ENCODE peak calls at places on chromosomes 7 and 10, in seven cellular contexts. One of them, this sample, is unnamed.

GRCh38 chr7:24967696-24968095 is 12.3 kb downstream of the OSBPL3 start:
- DNase-seq in activated T-helper 9 cell treated with anti-CD3 and anti-CD28 coated beads, Interleukin-2, amount 50 U/mL, for 16 hours: no peak
- DNase-seq in stimulated activated CD4-positive, alpha-beta T cell treated with anti-CD3 and anti-CD28 coated beads, Interleukin-2, amount 100 ng/mL, for 24 hours: no peak
- DNase-seq in PC-9: no peak
- DNase-seq in HS-27A: no peak
- DNase-seq in NCI-H1105 treated with DMSO at 0.1 percent for 48 hours: no peak
- DNase-seq in NCI-H1048: no peak
- DNase-seq in this sample: no peak

GRCh38 chr7:51085034-51085692 is 231.4 kb downstream of the COBL start:
- DNase-seq in activated T-helper 9 cell treated with anti-CD3 and anti-CD28 coated beads, Interleukin-2, amount 50 U/mL, for 16 hours: no peak
- DNase-seq in stimulated activated CD4-positive, alpha-beta T cell treated with anti-CD3 and anti-CD28 coated beads, Interleukin-2, amount 100 ng/mL, for 24 hours: no peak
- DNase-seq in PC-9: no peak
- DNase-seq in HS-27A: no peak
- DNase-seq in NCI-H1105 treated with DMSO at 0.1 percent for 48 hours: no peak
- DNase-seq in NCI-H1048: no peak
- DNase-seq in this sample: no peak

GRCh38 chr10:100814751-100815474 is 69.5 kb downstream of the PAX2 start:
- DNase-seq in activated T-helper 9 cell treated with anti-CD3 and anti-CD28 coated beads, Interleukin-2, amount 50 U/mL, for 16 hours: no peak
- DNase-seq in stimulated activated CD4-positive, alpha-beta T cell treated with anti-CD3 and anti-CD28 coated beads, Interleukin-2, amount 100 ng/mL, for 24 hours: no peak
- DNase-seq in PC-9: no peak
- DNase-seq in HS-27A: no peak
- DNase-seq in NCI-H1105 treated with DMSO at 0.1 percent for 48 hours: no peak
- DNase-seq in NCI-H1048: no peak
- DNase-seq in this sample: no peak

GRCh38 chr7:28672397-28672797 is 260.1 kb downstream of the CREB5 start:
- DNase-seq in activated T-helper 9 cell treated with anti-CD3 and anti-CD28 coated beads, Interleukin-2, amount 50 U/mL, for 16 hours: no peak
- DNase-seq in stimulated activated CD4-positive, alpha-beta T cell treated with anti-CD3 and anti-CD28 coated beads, Interleukin-2, amount 100 ng/mL, for 24 hours: no peak
- DNase-seq in PC-9: no peak
- DNase-seq in HS-27A: no peak
- DNase-seq in NCI-H1105 treated with DMSO at 0.1 percent for 48 hours: no peak
- DNase-seq in NCI-H1048: no peak
- DNase-seq in this sample: no peak

GRCh38 chr10:113409147-113409546 is 143.7 kb upstream of the HABP2 start:
- DNase-seq in activated T-helper 9 cell treated with anti-CD3 and anti-CD28 coated beads, Interleukin-2, amount 50 U/mL, for 16 hours: no peak
- DNase-seq in stimulated activated CD4-positive, alpha-beta T cell treated with anti-CD3 and anti-CD28 coated beads, Interleukin-2, amount 100 ng/mL, for 24 hours: no peak
- DNase-seq in PC-9: no peak
- DNase-seq in HS-27A: no peak
- DNase-seq in NCI-H1105 treated with DMSO at 0.1 percent for 48 hours: no peak
- DNase-seq in NCI-H1048: no peak
- DNase-seq in this sample: no peak

GRCh38 chr7:135117096-135117495 is 30.8 kb upstream of the TMEM140 start:
- DNase-seq in activated T-helper 9 cell treated with anti-CD3 and anti-CD28 coated beads, Interleukin-2, amount 50 U/mL, for 16 hours: no peak
- DNase-seq in stimulated activated CD4-positive, alpha-beta T cell treated with anti-CD3 and anti-CD28 coated beads, Interleukin-2, amount 100 ng/mL, for 24 hours: no peak
- DNase-seq in PC-9: no peak
- DNase-seq in HS-27A: no peak
- DNase-seq in NCI-H1105 treated with DMSO at 0.1 percent for 48 hours: no peak
- DNase-seq in NCI-H1048: peak; percentile 33
- DNase-seq in this sample: no peak

GRCh38 chr10:77637986-77638765 is 568 bp upstream of the KCNMA1 start:
- DNase-seq in activated T-helper 9 cell treated with anti-CD3 and anti-CD28 coated beads, Interleukin-2, amount 50 U/mL, for 16 hours: no peak
- DNase-seq in stimulated activated CD4-positive, alpha-beta T cell treated with anti-CD3 and anti-CD28 coated beads, Interleukin-2, amount 100 ng/mL, for 24 hours: no peak
- DNase-seq in PC-9: no peak
- DNase-seq in HS-27A: no peak
- DNase-seq in NCI-H1105 treated with DMSO at 0.1 percent for 48 hours: peak; percentile 38
- DNase-seq in NCI-H1048: no peak
- DNase-seq in this sample: no peak

GRCh38 chr10:81920213-81920829 is 45.3 kb downstream of the NRG3 start:
- DNase-seq in activated T-helper 9 cell treated with anti-CD3 and anti-CD28 coated beads, Interleukin-2, amount 50 U/mL, for 16 hours: no peak
- DNase-seq in stimulated activated CD4-positive, alpha-beta T cell treated with anti-CD3 and anti-CD28 coated beads, Interleukin-2, amount 100 ng/mL, for 24 hours: no peak
- DNase-seq in PC-9: peak; percentile 4
- DNase-seq in HS-27A: no peak
- DNase-seq in NCI-H1105 treated with DMSO at 0.1 percent for 48 hours: no peak
- DNase-seq in NCI-H1048: no peak
- DNase-seq in this sample: no peak

GRCh38 chr10:4351723-4352565 is 474.1 kb upstream of the AKR1E2 start:
- DNase-seq in activated T-helper 9 cell treated with anti-CD3 and anti-CD28 coated beads, Interleukin-2, amount 50 U/mL, for 16 hours: no peak
- DNase-seq in stimulated activated CD4-positive, alpha-beta T cell treated with anti-CD3 and anti-CD28 coated beads, Interleukin-2, amount 100 ng/mL, for 24 hours: no peak
- DNase-seq in PC-9: no peak
- DNase-seq in HS-27A: no peak
- DNase-seq in NCI-H1105 treated with DMSO at 0.1 percent for 48 hours: no peak
- DNase-seq in NCI-H1048: no peak
- DNase-seq in this sample: no peak

GRCh38 chr7:74051629-74052410 is 23.8 kb downstream of the ELN start:
- DNase-seq in activated T-helper 9 cell treated with anti-CD3 and anti-CD28 coated beads, Interleukin-2, amount 50 U/mL, for 16 hours: no peak
- DNase-seq in stimulated activated CD4-positive, alpha-beta T cell treated with anti-CD3 and anti-CD28 coated beads, Interleukin-2, amount 100 ng/mL, for 24 hours: no peak
- DNase-seq in PC-9: peak; percentile 78
- DNase-seq in HS-27A: peak; percentile 23
- DNase-seq in NCI-H1105 treated with DMSO at 0.1 percent for 48 hours: peak; percentile 43
- DNase-seq in NCI-H1048: no peak
- DNase-seq in this sample: no peak

GRCh38 chr7:128123291-128124037 is 92.2 kb upstream of the LRRC4 start:
- DNase-seq in activated T-helper 9 cell treated with anti-CD3 and anti-CD28 coated beads, Interleukin-2, amount 50 U/mL, for 16 hours: no peak
- DNase-seq in stimulated activated CD4-positive, alpha-beta T cell treated with anti-CD3 and anti-CD28 coated beads, Interleukin-2, amount 100 ng/mL, for 24 hours: no peak
- DNase-seq in PC-9: no peak
- DNase-seq in HS-27A: no peak
- DNase-seq in NCI-H1105 treated with DMSO at 0.1 percent for 48 hours: no peak
- DNase-seq in NCI-H1048: no peak
- DNase-seq in this sample: no peak

GRCh38 chr10:95423327-95424005 is 132.7 kb upstream of the PDLIM1 start:
- DNase-seq in activated T-helper 9 cell treated with anti-CD3 and anti-CD28 coated beads, Interleukin-2, amount 50 U/mL, for 16 hours: no peak
- DNase-seq in stimulated activated CD4-positive, alpha-beta T cell treated with anti-CD3 and anti-CD28 coated beads, Interleukin-2, amount 100 ng/mL, for 24 hours: no peak
- DNase-seq in PC-9: no peak
- DNase-seq in HS-27A: no peak
- DNase-seq in NCI-H1105 treated with DMSO at 0.1 percent for 48 hours: no peak
- DNase-seq in NCI-H1048: no peak
- DNase-seq in this sample: no peak

GRCh38 chr7:13908667-13909382 is 80.6 kb downstream of the ETV1 start:
- DNase-seq in activated T-helper 9 cell treated with anti-CD3 and anti-CD28 coated beads, Interleukin-2, amount 50 U/mL, for 16 hours: no peak
- DNase-seq in stimulated activated CD4-positive, alpha-beta T cell treated with anti-CD3 and anti-CD28 coated beads, Interleukin-2, amount 100 ng/mL, for 24 hours: no peak
- DNase-seq in PC-9: no peak
- DNase-seq in HS-27A: no peak
- DNase-seq in NCI-H1105 treated with DMSO at 0.1 percent for 48 hours: peak; percentile 16
- DNase-seq in NCI-H1048: no peak
- DNase-seq in this sample: no peak

GRCh38 chr7:80905334-80905733 is 13.5 kb downstream of the SEMA3C start:
- DNase-seq in activated T-helper 9 cell treated with anti-CD3 and anti-CD28 coated beads, Interleukin-2, amount 50 U/mL, for 16 hours: no peak
- DNase-seq in stimulated activated CD4-positive, alpha-beta T cell treated with anti-CD3 and anti-CD28 coated beads, Interleukin-2, amount 100 ng/mL, for 24 hours: no peak
- DNase-seq in PC-9: no peak
- DNase-seq in HS-27A: no peak
- DNase-seq in NCI-H1105 treated with DMSO at 0.1 percent for 48 hours: no peak
- DNase-seq in NCI-H1048: no peak
- DNase-seq in this sample: no peak

GRCh38 chr7:28483868-28484267 is 71.5 kb downstream of the CREB5 start:
- DNase-seq in activated T-helper 9 cell treated with anti-CD3 and anti-CD28 coated beads, Interleukin-2, amount 50 U/mL, for 16 hours: no peak
- DNase-seq in stimulated activated CD4-positive, alpha-beta T cell treated with anti-CD3 and anti-CD28 coated beads, Interleukin-2, amount 100 ng/mL, for 24 hours: no peak
- DNase-seq in PC-9: no peak
- DNase-seq in HS-27A: peak; percentile 48
- DNase-seq in NCI-H1105 treated with DMSO at 0.1 percent for 48 hours: peak; percentile 19
- DNase-seq in NCI-H1048: no peak
- DNase-seq in this sample: no peak

GRCh38 chr10:103442031-103442461 is 10.1 kb downstream of the CALHM2 start:
- DNase-seq in activated T-helper 9 cell treated with anti-CD3 and anti-CD28 coated beads, Interleukin-2, amount 50 U/mL, for 16 hours: no peak
- DNase-seq in stimulated activated CD4-positive, alpha-beta T cell treated with anti-CD3 and anti-CD28 coated beads, Interleukin-2, amount 100 ng/mL, for 24 hours: no peak
- DNase-seq in PC-9: no peak
- DNase-seq in HS-27A: no peak
- DNase-seq in NCI-H1105 treated with DMSO at 0.1 percent for 48 hours: no peak
- DNase-seq in NCI-H1048: no peak
- DNase-seq in this sample: no peak

GRCh38 chr10:114323023-114323422 is 81.3 kb downstream of the AFAP1L2 start:
- DNase-seq in activated T-helper 9 cell treated with anti-CD3 and anti-CD28 coated beads, Interleukin-2, amount 50 U/mL, for 16 hours: no peak
- DNase-seq in stimulated activated CD4-positive, alpha-beta T cell treated with anti-CD3 and anti-CD28 coated beads, Interleukin-2, amount 100 ng/mL, for 24 hours: no peak
- DNase-seq in PC-9: no peak
- DNase-seq in HS-27A: no peak
- DNase-seq in NCI-H1105 treated with DMSO at 0.1 percent for 48 hours: no peak
- DNase-seq in NCI-H1048: no peak
- DNase-seq in this sample: no peak

GRCh38 chr10:50347394-50347802 is 96.1 kb upstream of the ASAH2 start:
- DNase-seq in activated T-helper 9 cell treated with anti-CD3 and anti-CD28 coated beads, Interleukin-2, amount 50 U/mL, for 16 hours: no peak
- DNase-seq in stimulated activated CD4-positive, alpha-beta T cell treated with anti-CD3 and anti-CD28 coated beads, Interleukin-2, amount 100 ng/mL, for 24 hours: no peak
- DNase-seq in PC-9: no peak
- DNase-seq in HS-27A: no peak
- DNase-seq in NCI-H1105 treated with DMSO at 0.1 percent for 48 hours: no peak
- DNase-seq in NCI-H1048: no peak
- DNase-seq in this sample: no peak

GRCh38 chr10:56317603-56318002 is 43.5 kb downstream of the ZWINT start:
- DNase-seq in activated T-helper 9 cell treated with anti-CD3 and anti-CD28 coated beads, Interleukin-2, amount 50 U/mL, for 16 hours: no peak
- DNase-seq in stimulated activated CD4-positive, alpha-beta T cell treated with anti-CD3 and anti-CD28 coated beads, Interleukin-2, amount 100 ng/mL, for 24 hours: no peak
- DNase-seq in PC-9: no peak
- DNase-seq in HS-27A: no peak
- DNase-seq in NCI-H1105 treated with DMSO at 0.1 percent for 48 hours: peak; percentile 29
- DNase-seq in NCI-H1048: no peak
- DNase-seq in this sample: no peak

GRCh38 chr10:5817322-5818047 is 4.3 kb upstream of the GDI2 start:
- DNase-seq in activated T-helper 9 cell treated with anti-CD3 and anti-CD28 coated beads, Interleukin-2, amount 50 U/mL, for 16 hours: no peak
- DNase-seq in stimulated activated CD4-positive, alpha-beta T cell treated with anti-CD3 and anti-CD28 coated beads, Interleukin-2, amount 100 ng/mL, for 24 hours: no peak
- DNase-seq in PC-9: no peak
- DNase-seq in HS-27A: no peak
- DNase-seq in NCI-H1105 treated with DMSO at 0.1 percent for 48 hours: no peak
- DNase-seq in NCI-H1048: no peak
- DNase-seq in this sample: no peak

GRCh38 chr10:1425886-1426285 is 311.4 kb downstream of the ADARB2 start:
- DNase-seq in activated T-helper 9 cell treated with anti-CD3 and anti-CD28 coated beads, Interleukin-2, amount 50 U/mL, for 16 hours: no peak
- DNase-seq in stimulated activated CD4-positive, alpha-beta T cell treated with anti-CD3 and anti-CD28 coated beads, Interleukin-2, amount 100 ng/mL, for 24 hours: no peak
- DNase-seq in PC-9: no peak
- DNase-seq in HS-27A: no peak
- DNase-seq in NCI-H1105 treated with DMSO at 0.1 percent for 48 hours: no peak
- DNase-seq in NCI-H1048: no peak
- DNase-seq in this sample: no peak

GRCh38 chr7:17991866-17992648 is 35.6 kb downstream of the PRPS1L1 start:
- DNase-seq in activated T-helper 9 cell treated with anti-CD3 and anti-CD28 coated beads, Interleukin-2, amount 50 U/mL, for 16 hours: no peak
- DNase-seq in stimulated activated CD4-positive, alpha-beta T cell treated with anti-CD3 and anti-CD28 coated beads, Interleukin-2, amount 100 ng/mL, for 24 hours: no peak
- DNase-seq in PC-9: no peak
- DNase-seq in HS-27A: no peak
- DNase-seq in NCI-H1105 treated with DMSO at 0.1 percent for 48 hours: no peak
- DNase-seq in NCI-H1048: no peak
- DNase-seq in this sample: no peak

GRCh38 chr10:35783305-35783838 is 141.3 kb upstream of the FZD8 start:
- DNase-seq in activated T-helper 9 cell treated with anti-CD3 and anti-CD28 coated beads, Interleukin-2, amount 50 U/mL, for 16 hours: no peak
- DNase-seq in stimulated activated CD4-positive, alpha-beta T cell treated with anti-CD3 and anti-CD28 coated beads, Interleukin-2, amount 100 ng/mL, for 24 hours: no peak
- DNase-seq in PC-9: no peak
- DNase-seq in HS-27A: no peak
- DNase-seq in NCI-H1105 treated with DMSO at 0.1 percent for 48 hours: no peak
- DNase-seq in NCI-H1048: no peak
- DNase-seq in this sample: no peak

GRCh38 chr7:155947051-155947450 is 134.8 kb upstream of the SHH start:
- DNase-seq in activated T-helper 9 cell treated with anti-CD3 and anti-CD28 coated beads, Interleukin-2, amount 50 U/mL, for 16 hours: no peak
- DNase-seq in stimulated activated CD4-positive, alpha-beta T cell treated with anti-CD3 and anti-CD28 coated beads, Interleukin-2, amount 100 ng/mL, for 24 hours: no peak
- DNase-seq in PC-9: peak; percentile 19
- DNase-seq in HS-27A: no peak
- DNase-seq in NCI-H1105 treated with DMSO at 0.1 percent for 48 hours: no peak
- DNase-seq in NCI-H1048: no peak
- DNase-seq in this sample: no peak

GRCh38 chr10:29409241-29410051 is 120.6 kb downstream of the LYZL1 start:
- DNase-seq in activated T-helper 9 cell treated with anti-CD3 and anti-CD28 coated beads, Interleukin-2, amount 50 U/mL, for 16 hours: peak; percentile 25
- DNase-seq in stimulated activated CD4-positive, alpha-beta T cell treated with anti-CD3 and anti-CD28 coated beads, Interleukin-2, amount 100 ng/mL, for 24 hours: peak; percentile 45
- DNase-seq in PC-9: peak; percentile 58
- DNase-seq in HS-27A: peak; percentile 12
- DNase-seq in NCI-H1105 treated with DMSO at 0.1 percent for 48 hours: peak; percentile 40
- DNase-seq in NCI-H1048: peak; percentile 60
- DNase-seq in this sample: peak; percentile 49

GRCh38 chr7:74412061-74412460 is 41.6 kb upstream of the GTF2IRD1 start:
- DNase-seq in activated T-helper 9 cell treated with anti-CD3 and anti-CD28 coated beads, Interleukin-2, amount 50 U/mL, for 16 hours: no peak
- DNase-seq in stimulated activated CD4-positive, alpha-beta T cell treated with anti-CD3 and anti-CD28 coated beads, Interleukin-2, amount 100 ng/mL, for 24 hours: no peak
- DNase-seq in PC-9: no peak
- DNase-seq in HS-27A: no peak
- DNase-seq in NCI-H1105 treated with DMSO at 0.1 percent for 48 hours: no peak
- DNase-seq in NCI-H1048: no peak
- DNase-seq in this sample: no peak

GRCh38 chr10:98463976-98464754 is 17.4 kb upstream of the HPS1 start:
- DNase-seq in activated T-helper 9 cell treated with anti-CD3 and anti-CD28 coated beads, Interleukin-2, amount 50 U/mL, for 16 hours: no peak
- DNase-seq in stimulated activated CD4-positive, alpha-beta T cell treated with anti-CD3 and anti-CD28 coated beads, Interleukin-2, amount 100 ng/mL, for 24 hours: no peak
- DNase-seq in PC-9: no peak
- DNase-seq in HS-27A: no peak
- DNase-seq in NCI-H1105 treated with DMSO at 0.1 percent for 48 hours: no peak
- DNase-seq in NCI-H1048: no peak
- DNase-seq in this sample: no peak

GRCh38 chr7:27123021-27123476 is 7.5 kb downstream of the HOXA4 start:
- DNase-seq in activated T-helper 9 cell treated with anti-CD3 and anti-CD28 coated beads, Interleukin-2, amount 50 U/mL, for 16 hours: no peak
- DNase-seq in stimulated activated CD4-positive, alpha-beta T cell treated with anti-CD3 and anti-CD28 coated beads, Interleukin-2, amount 100 ng/mL, for 24 hours: no peak
- DNase-seq in PC-9: no peak
- DNase-seq in HS-27A: no peak
- DNase-seq in NCI-H1105 treated with DMSO at 0.1 percent for 48 hours: no peak
- DNase-seq in NCI-H1048: no peak
- DNase-seq in this sample: no peak

GRCh38 chr7:47763063-47763974 is 181.4 kb upstream of the TNS3 start:
- DNase-seq in activated T-helper 9 cell treated with anti-CD3 and anti-CD28 coated beads, Interleukin-2, amount 50 U/mL, for 16 hours: no peak
- DNase-seq in stimulated activated CD4-positive, alpha-beta T cell treated with anti-CD3 and anti-CD28 coated beads, Interleukin-2, amount 100 ng/mL, for 24 hours: no peak
- DNase-seq in PC-9: peak; percentile 82
- DNase-seq in HS-27A: no peak
- DNase-seq in NCI-H1105 treated with DMSO at 0.1 percent for 48 hours: no peak
- DNase-seq in NCI-H1048: no peak
- DNase-seq in this sample: no peak

GRCh38 chr7:85655252-85655651 is 468.4 kb upstream of the SEMA3D start:
- DNase-seq in activated T-helper 9 cell treated with anti-CD3 and anti-CD28 coated beads, Interleukin-2, amount 50 U/mL, for 16 hours: no peak
- DNase-seq in stimulated activated CD4-positive, alpha-beta T cell treated with anti-CD3 and anti-CD28 coated beads, Interleukin-2, amount 100 ng/mL, for 24 hours: no peak
- DNase-seq in PC-9: no peak
- DNase-seq in HS-27A: no peak
- DNase-seq in NCI-H1105 treated with DMSO at 0.1 percent for 48 hours: no peak
- DNase-seq in NCI-H1048: no peak
- DNase-seq in this sample: no peak

GRCh38 chr10:33410096-33410859 is 75.8 kb upstream of the NRP1 start:
- DNase-seq in activated T-helper 9 cell treated with anti-CD3 and anti-CD28 coated beads, Interleukin-2, amount 50 U/mL, for 16 hours: no peak
- DNase-seq in stimulated activated CD4-positive, alpha-beta T cell treated with anti-CD3 and anti-CD28 coated beads, Interleukin-2, amount 100 ng/mL, for 24 hours: no peak
- DNase-seq in PC-9: no peak
- DNase-seq in HS-27A: no peak
- DNase-seq in NCI-H1105 treated with DMSO at 0.1 percent for 48 hours: no peak
- DNase-seq in NCI-H1048: no peak
- DNase-seq in this sample: no peak

This sample was measured in CD14-positive monocyte.